ENCODE peak calls at places on chromosomes 3 and 15, in seven cellular contexts. V is HCT116, U is AG04450, L is cardiac muscle cell, B is transverse colon, M is sigmoid colon, K is type B pancreatic cell. Q is an unnamed sample.

GRCh38 chr3:36663666-36664291 is 100.6 kb downstream of the DCLK3 start:
- DNase-seq in V (no peak), M (no peak), K (no peak), L (no peak), B (no peak), U (no peak), Q (peak; percentile 66)

GRCh38 chr3:18807593-18807992 is 340.7 kb upstream of the KCNH8 start:
- DNase-seq in U (no peak), V (no peak), K (no peak), M (no peak), L (no peak), B (no peak), Q (no peak)

GRCh38 chr3:28125342-28125741 is 116.1 kb upstream of the CMC1 start:
- DNase-seq in V (no peak), B (no peak), U (no peak), M (no peak), K (no peak), L (no peak), Q (no peak)

GRCh38 chr15:56432304-56432703 is 32.6 kb downstream of the MNS1 start:
- DNase-seq in V (no peak), M (no peak), L (no peak), B (no peak), K (no peak), U (no peak), Q (no peak)

GRCh38 chr3:128781164-128781563 is 55.2 kb downstream of the RAB7A start:
- DNase-seq in B (no peak), K (no peak), V (no peak), M (no peak), U (no peak), L (no peak), Q (no peak)

GRCh38 chr15:56040081-56041035 is 46.9 kb upstream of the NEDD4 start:
- DNase-seq in V (peak; percentile 88), B (peak; percentile 48), U (peak; percentile 92), K (no peak), L (no peak), M (peak; percentile 87), Q (peak; percentile 98)

GRCh38 chr3:11542551-11542950 is 101.2 kb downstream of the VGLL4 start:
- DNase-seq in B (no peak), V (no peak), U (no peak), L (no peak), K (no peak), M (peak; percentile 53), Q (no peak)

GRCh38 chr3:71582612-71583568 is 638 bp downstream of the FOXP1 start:
- DNase-seq in V (no peak), B (peak; percentile 85), M (peak; percentile 88), K (peak; percentile 80), L (peak; percentile 88), U (no peak), Q (peak; percentile 48)

GRCh38 chr3:153096611-153097200 is 65.3 kb upstream of the RAP2B start:
- DNase-seq in V (no peak), U (no peak), L (no peak), M (no peak), K (no peak), B (peak; percentile 63), Q (no peak)

GRCh38 chr3:184284696-184285095 is 8.9 kb downstream of the ECE2 start:
- DNase-seq in L (peak; percentile 71), V (peak; percentile 70), B (no peak), K (no peak), M (no peak), U (no peak), Q (peak; percentile 80)

GRCh38 chr3:56783644-56784451 is 17.9 kb downstream of the ARHGEF3 start:
- DNase-seq in K (peak; percentile 31), M (peak; percentile 77), B (peak; percentile 60), L (no peak), V (no peak), U (peak; percentile 66), Q (peak; percentile 90)

GRCh38 chr3:183224581-183224980 is 28.5 kb upstream of the B3GNT5 start:
- DNase-seq in K (no peak), M (no peak), U (no peak), B (no peak), L (no peak), V (no peak), Q (no peak)

GRCh38 chr15:74614744-74615312 is 808 bp upstream of the CLK3 start:
- DNase-seq in K (peak; percentile 85), M (peak; percentile 94), B (peak; percentile 90), L (peak; percentile 86), V (no peak), U (no peak), Q (peak; percentile 63)

GRCh38 chr3:161273589-161274218 is 52.6 kb downstream of the NMD3 start:
- DNase-seq in B (no peak), K (no peak), U (no peak), V (peak; percentile 33), L (peak; percentile 65), M (no peak), Q (peak; percentile 75)

GRCh38 chr3:38003371-38003816 is 12.8 kb downstream of the VILL start:
- DNase-seq in V (no peak), K (no peak), L (peak; percentile 76), B (peak; percentile 79), U (no peak), M (peak; percentile 86), Q (peak; percentile 32)

GRCh38 chr15:95431518-95431917 is 899.0 kb upstream of the NR2F2 start:
- DNase-seq in M (no peak), B (no peak), U (no peak), L (no peak), V (no peak), K (no peak), Q (no peak)

GRCh38 chr3:141105828-141106628 is 54.9 kb downstream of the SPSB4 start:
- DNase-seq in V (peak; percentile 81), B (peak; percentile 68), L (peak; percentile 89), K (no peak), U (peak; percentile 69), M (peak; percentile 88), Q (peak; percentile 91)

GRCh38 chr3:65573548-65574116 is 465.1 kb downstream of the MAGI1 start:
- DNase-seq in V (no peak), K (no peak), B (no peak), L (no peak), M (no peak), U (no peak), Q (no peak)

GRCh38 chr3:149816986-149817385 is 4.0 kb downstream of the RNF13 start:
- DNase-seq in M (no peak), U (no peak), B (no peak), V (no peak), K (no peak), L (no peak), Q (peak; percentile 55)

GRCh38 chr3:89300976-89301375 is 193.6 kb downstream of the EPHA3 start:
- DNase-seq in M (no peak), K (no peak), U (no peak), B (no peak), V (no peak), L (no peak), Q (no peak)

GRCh38 chr3:184250167-184250828 is 826 bp downstream of the EEF1AKMT4 start:
- DNase-seq in L (peak; percentile 92), U (peak; percentile 61), V (peak; percentile 91), K (peak; percentile 86), M (peak; percentile 88), B (peak; percentile 95), Q (peak; percentile 89)

GRCh38 chr3:151210676-151211381 is 7.8 kb upstream of the GPR171 start:
- DNase-seq in V (no peak), M (no peak), L (no peak), K (no peak), B (peak; percentile 36), U (no peak), Q (peak; percentile 33)
- TF ChIP-seq CTCF in V (peak; percentile 12), M (no peak), L (peak; percentile 23), K (peak; percentile 15), B (no peak), U (peak; percentile 22), Q (peak; percentile 23)

DNA sequence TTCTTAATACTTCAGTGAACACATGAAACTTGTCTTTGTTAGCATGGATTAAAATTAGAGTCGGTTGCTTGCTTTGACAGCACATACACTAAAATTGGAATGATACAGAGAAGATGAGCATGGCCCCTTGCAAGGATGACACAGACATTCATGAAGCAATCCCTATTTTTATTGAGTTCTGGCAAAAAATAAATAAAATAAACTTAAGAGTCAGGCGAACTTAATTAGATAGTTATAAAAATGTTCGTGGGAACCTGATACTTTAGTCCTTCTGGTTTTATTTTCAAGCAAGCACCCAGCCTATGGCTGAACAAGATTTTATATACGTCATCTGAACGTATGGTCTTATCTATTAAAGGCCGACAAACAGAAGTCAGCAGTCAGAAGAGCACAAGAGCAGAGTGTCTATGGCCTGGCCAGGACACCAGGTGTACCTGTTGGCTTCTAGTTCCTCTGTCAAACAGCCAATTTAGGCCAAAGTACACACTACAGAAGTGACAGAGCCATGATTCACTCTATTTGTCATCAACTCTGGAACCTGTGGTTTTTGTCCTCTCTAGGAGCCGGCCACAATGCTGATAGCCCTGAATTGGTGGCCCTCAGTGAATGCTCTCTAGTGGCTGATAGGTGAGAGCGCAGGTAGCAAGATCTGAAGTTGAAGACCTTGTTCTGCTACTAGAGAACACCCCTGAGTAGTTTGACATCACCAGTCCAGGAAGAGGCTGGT is 64.3 kb downstream of the LEO1 start:
- DNase-seq in K (no peak), B (peak; percentile 28), V (peak; percentile 96), M (no peak), U (no peak), L (no peak), Q (no peak)
- TF ChIP-seq CTCF in K (no peak), B (peak; percentile 38), V (peak; percentile 74), M (no peak), U (no peak), L (no peak), Q (no peak)

DNA sequence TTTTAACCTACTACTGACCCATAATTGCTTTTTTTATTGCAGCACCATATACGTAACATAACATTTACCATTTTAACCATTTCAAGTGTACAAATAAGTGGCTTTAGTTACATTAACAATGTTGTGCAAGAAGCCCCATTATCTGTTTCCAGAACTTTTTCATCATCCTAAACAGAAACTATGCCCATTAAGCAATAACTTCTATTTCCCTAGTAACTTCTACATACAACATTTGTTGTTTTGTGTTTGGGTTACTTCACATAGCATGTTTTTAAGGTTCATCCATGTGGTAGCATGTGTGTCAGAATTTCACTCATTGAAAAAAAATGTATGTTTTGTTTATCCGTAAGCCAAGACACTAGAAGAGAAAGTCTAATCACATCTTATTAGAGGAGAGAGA is 450.5 kb upstream of the PDZRN3 start:
- DNase-seq in K (no peak), U (no peak), V (no peak), M (no peak), B (no peak), L (no peak), Q (no peak)
- TF ChIP-seq CTCF in K (no peak), U (no peak), V (no peak), M (no peak), B (no peak), L (no peak), Q (no peak)

DNA sequence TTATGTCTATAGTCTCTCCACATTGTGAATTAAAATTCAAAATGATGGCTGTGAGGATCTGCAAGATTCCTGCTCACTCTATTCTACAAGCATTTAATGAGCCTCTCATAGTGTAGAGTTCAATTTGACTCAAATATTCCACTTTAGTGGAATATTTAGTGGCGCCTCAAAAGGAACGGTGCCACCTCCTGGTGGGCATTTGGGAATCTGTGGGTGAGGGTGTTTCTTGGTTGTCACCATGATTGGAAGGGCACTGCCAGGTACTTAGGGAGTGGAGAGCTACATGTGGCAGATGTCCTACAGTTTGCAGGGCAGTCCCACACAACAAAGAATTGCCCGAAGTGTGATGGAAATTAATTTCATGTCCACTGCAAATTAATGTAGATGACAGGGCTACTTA is 21.5 kb upstream of the KCNMB3 start:
- DNase-seq in M (no peak), V (peak; percentile 1), U (no peak), L (no peak), K (no peak), B (no peak), Q (peak; percentile 9)
- TF ChIP-seq CTCF in M (peak; percentile 13), V (peak; percentile 49), U (peak; percentile 31), L (peak; percentile 42), K (no peak), B (no peak), Q (peak; percentile 11)

GRCh38 chr15:85592148-85592547 is 202.6 kb downstream of the KLHL25 start:
- DNase-seq in V (no peak), B (no peak), K (no peak), U (no peak), M (no peak), L (no peak), Q (peak; percentile 90)
- TF ChIP-seq CTCF in V (peak; percentile 20), B (no peak), K (peak; percentile 32), U (peak; percentile 42), M (no peak), L (peak; percentile 49), Q (peak; percentile 45)

Q was measured in fibroblast of the aortic adventitia.